ENCODE peak calls at places on chromosomes 13 and 19, in five cellular contexts. D is naive thymus-derived CD8-positive, alpha-beta T cell; J is ELF-1; E is NCI-H460; C is activated CD4-positive, CD25-positive, alpha-beta regulatory T cell treated with anti-CD3 and anti-CD28 coated beads, Interleukin-2, amount 50 U/mL, for 16 hours. S is an unnamed sample.

GRCh38 chr13:40812724-40813445 is 23.5 kb downstream of the SLC25A15 start:
- DNase-seq in J (no peak), D (no peak), C (no peak), E (no peak), S (peak; percentile 18)

GRCh38 chr13:114129649-114130062 is 2.8 kb downstream of the RASA3 start:
- DNase-seq in J (no peak), C (no peak), E (no peak), D (no peak), S (no peak)

GRCh38 chr19:4035582-4035981 is 28.0 kb downstream of the PIAS4 start:
- DNase-seq in C (no peak), D (no peak), J (no peak), E (no peak), S (no peak)

GRCh38 chr13:36862722-36863121 is 43.7 kb downstream of the RFXAP start:
- DNase-seq in C (no peak), D (no peak), J (no peak), E (no peak), S (no peak)

GRCh38 chr13:106182404-106182803 is 353.1 kb downstream of the EFNB2 start:
- DNase-seq in D (no peak), J (no peak), E (no peak), C (no peak), S (peak; percentile 88)

GRCh38 chr19:20863176-20863575 is 59.9 kb upstream of the ZNF85 start:
- DNase-seq in C (no peak), J (no peak), E (no peak), D (no peak), S (no peak)

GRCh38 chr13:42260885-42261654 is 10.9 kb upstream of the AKAP11 start:
- DNase-seq in J (no peak), C (no peak), E (no peak), D (no peak), S (no peak)

GRCh38 chr19:48123907-48124675 is 13.5 kb upstream of the PLA2G4C start:
- DNase-seq in C (no peak), E (no peak), D (no peak), J (peak; percentile 70), S (peak; percentile 81)

GRCh38 chr13:50189450-50189849 is 174.2 kb downstream of the KCNRG start:
- DNase-seq in E (no peak), D (no peak), C (no peak), J (no peak), S (no peak)

GRCh38 chr13:19070398-19070735 is 111.3 kb downstream of the TUBA3C start:
- DNase-seq in D (no peak), J (no peak), E (no peak), C (no peak), S (no peak)

GRCh38 chr19:16039545-16039944 is 36.8 kb upstream of the TPM4 start:
- DNase-seq in E (no peak), D (no peak), C (no peak), J (no peak), S (no peak)

GRCh38 chr19:12955996-12956395 is 1.0 kb downstream of the GADD45GIP1 start:
- DNase-seq in C (no peak), D (no peak), J (peak; percentile 60), E (no peak), S (no peak)

GRCh38 chr19:16508546-16508945 is 12.4 kb downstream of the C19orf44 start:
- DNase-seq in D (no peak), E (no peak), C (no peak), J (no peak), S (no peak)

GRCh38 chr19:6677495-6677894 is 7.5 kb upstream of the TNFSF14 start:
- DNase-seq in D (no peak), J (no peak), C (no peak), E (no peak), S (no peak)

GRCh38 chr13:69524459-69525155 is 583.0 kb upstream of the ATXN8OS start:
- DNase-seq in D (no peak), C (no peak), E (peak; percentile 5), J (no peak), S (peak; percentile 17)

GRCh38 chr13:62033932-62034331 is 618.3 kb upstream of the PCDH20 start:
- DNase-seq in D (no peak), C (no peak), E (no peak), J (no peak), S (no peak)

GRCh38 chr13:69681722-69682121 is 425.9 kb upstream of the ATXN8OS start:
- DNase-seq in D (no peak), J (no peak), E (no peak), C (no peak), S (no peak)

GRCh38 chr13:112575680-112576079 is 12.3 kb downstream of the TUBGCP3 start:
- DNase-seq in C (no peak), D (no peak), J (peak; percentile 28), E (no peak), S (no peak)

GRCh38 chr13:39855236-39855635 is 199.8 kb downstream of the COG6 start:
- DNase-seq in C (no peak), J (no peak), D (no peak), E (no peak), S (no peak)

GRCh38 chr13:54775501-54776191 is 1747.0 kb downstream of the OLFM4 start:
- DNase-seq in J (no peak), E (no peak), C (no peak), D (no peak), S (no peak)

GRCh38 chr13:22369840-22370239 is 699.0 kb downstream of the FGF9 start:
- DNase-seq in D (no peak), J (peak; percentile 41), C (no peak), E (no peak), S (no peak)

GRCh38 chr13:28805193-28805819 is 14.8 kb upstream of the MTUS2 start:
- DNase-seq in E (no peak), D (no peak), C (no peak), J (peak; percentile 49), S (no peak)

GRCh38 chr19:8552810-8553209 is 24.4 kb downstream of the MYO1F start:
- DNase-seq in C (no peak), D (no peak), E (no peak), J (peak; percentile 41), S (peak; percentile 16)

GRCh38 chr19:34963531-34964406 is at the start of gene ZNF792:
- DNase-seq in J (peak; percentile 77), C (peak; percentile 10), D (peak; percentile 74), E (peak; percentile 9), S (peak; percentile 36)

GRCh38 chr13:20570540-20570939 is 3.6 kb downstream of the IFT88 start:
- DNase-seq in E (no peak), C (no peak), J (no peak), D (no peak), S (no peak)

GRCh38 chr19:38647966-38648788 is 728 bp downstream of the ACTN4 start:
- DNase-seq in D (no peak), C (no peak), E (no peak), J (no peak), S (no peak)

GRCh38 chr13:24053505-24054251 is 106.8 kb upstream of the SPATA13 start:
- DNase-seq in J (peak; percentile 76), D (peak; percentile 81), E (peak; percentile 62), C (peak; percentile 48), S (peak; percentile 76)

GRCh38 chr19:47427241-47428176 is 8.2 kb upstream of the MEIS3 start:
- DNase-seq in C (peak; percentile 50), E (peak; percentile 50), D (peak; percentile 83), J (peak; percentile 97), S (peak; percentile 33)

GRCh38 chr13:75279834-75280369 is 202.1 kb downstream of the TBC1D4 start:
- DNase-seq in D (no peak), E (no peak), J (peak; percentile 7), C (no peak), S (no peak)

GRCh38 chr13:73803997-73804396 is 330.2 kb downstream of the KLF12 start:
- DNase-seq in C (no peak), D (no peak), E (no peak), J (no peak), S (peak; percentile 50)

GRCh38 chr19:28018499-28018898 is 1194.5 kb downstream of the UQCRFS1 start:
- DNase-seq in E (no peak), J (no peak), D (no peak), C (no peak), S (no peak)

GRCh38 chr19:661427-662196 is 1.4 kb downstream of the RNF126 start:
- DNase-seq in E (no peak), C (peak; percentile 34), D (peak; percentile 80), J (no peak), S (no peak)

GRCh38 chr13:73572824-73573223 is 514.0 kb downstream of the KLF5 start:
- DNase-seq in E (no peak), C (no peak), D (no peak), J (no peak), S (no peak)

GRCh38 chr19:30679286-30679685 is 307.1 kb downstream of the ZNF536 start:
- DNase-seq in J (no peak), E (no peak), C (no peak), D (no peak), S (no peak)

S was measured in astrocyte of the spinal cord.